ENCODE peak calls at places on chromosomes 11 and 22, in eight cellular contexts. One of them, this sample, is unnamed.

GRCh38 chr11:82523141-82523540 is 210.5 kb downstream of the FAM181B start:
- DNase-seq in fibroblast of lung: no peak
- DNase-seq in cardiac fibroblast: no peak
- DNase-seq in pancreas: no peak
- DNase-seq in foreskin fibroblast: no peak
- DNase-seq in cardiac muscle cell: no peak
- DNase-seq in Peyer's patch: no peak
- DNase-seq in keratinocyte: no peak
- DNase-seq in this sample: no peak

GRCh38 chr22:43526117-43526655 is 114.4 kb downstream of the MPPED1 start:
- DNase-seq in Peyer's patch: no peak
- DNase-seq in cardiac muscle cell: no peak
- DNase-seq in cardiac fibroblast: no peak
- DNase-seq in foreskin fibroblast: no peak
- DNase-seq in keratinocyte: no peak
- DNase-seq in fibroblast of lung: no peak
- DNase-seq in pancreas: no peak
- DNase-seq in this sample: no peak

GRCh38 chr22:48782817-48783511 is 1044.7 kb downstream of the BRD1 start:
- DNase-seq in fibroblast of lung: no peak
- DNase-seq in keratinocyte: no peak
- DNase-seq in foreskin fibroblast: no peak
- DNase-seq in cardiac fibroblast: no peak
- DNase-seq in pancreas: no peak
- DNase-seq in Peyer's patch: no peak
- DNase-seq in cardiac muscle cell: no peak
- DNase-seq in this sample: no peak

GRCh38 chr11:34988294-34989255 is 72.2 kb downstream of the PDHX start:
- DNase-seq in pancreas: no peak
- DNase-seq in cardiac fibroblast: peak
- DNase-seq in fibroblast of lung: peak
- DNase-seq in cardiac muscle cell: peak
- DNase-seq in keratinocyte: no peak
- DNase-seq in foreskin fibroblast: no peak
- DNase-seq in Peyer's patch: no peak
- DNase-seq in this sample: no peak

GRCh38 chr11:102419181-102419580 is 33.4 kb downstream of the TMEM123 start:
- DNase-seq in cardiac muscle cell: no peak
- DNase-seq in keratinocyte: no peak
- DNase-seq in fibroblast of lung: no peak
- DNase-seq in pancreas: no peak
- DNase-seq in Peyer's patch: no peak
- DNase-seq in cardiac fibroblast: no peak
- DNase-seq in foreskin fibroblast: no peak
- DNase-seq in this sample: no peak

GRCh38 chr11:123429851-123430735 is at the start of gene GRAMD1B:
- DNase-seq in Peyer's patch: peak
- DNase-seq in cardiac muscle cell: peak
- DNase-seq in pancreas: peak
- DNase-seq in cardiac fibroblast: peak
- DNase-seq in foreskin fibroblast: peak
- DNase-seq in fibroblast of lung: peak
- DNase-seq in keratinocyte: no peak
- DNase-seq in this sample: no peak

GRCh38 chr11:132610216-132610615 is 922.1 kb downstream of the OPCML start:
- DNase-seq in foreskin fibroblast: no peak
- DNase-seq in Peyer's patch: no peak
- DNase-seq in cardiac fibroblast: peak
- DNase-seq in keratinocyte: no peak
- DNase-seq in fibroblast of lung: peak
- DNase-seq in cardiac muscle cell: peak
- DNase-seq in pancreas: no peak
- DNase-seq in this sample: peak

GRCh38 chr11:64331569-64332371 is 8.2 kb upstream of the CCDC88B start:
- DNase-seq in Peyer's patch: peak
- DNase-seq in cardiac muscle cell: peak
- DNase-seq in keratinocyte: peak
- DNase-seq in pancreas: peak
- DNase-seq in cardiac fibroblast: peak
- DNase-seq in fibroblast of lung: peak
- DNase-seq in foreskin fibroblast: peak
- DNase-seq in this sample: peak

GRCh38 chr11:126834149-126834548 is 166.4 kb downstream of the KIRREL3 start:
- DNase-seq in fibroblast of lung: peak
- DNase-seq in foreskin fibroblast: peak
- DNase-seq in keratinocyte: no peak
- DNase-seq in cardiac fibroblast: peak
- DNase-seq in cardiac muscle cell: peak
- DNase-seq in Peyer's patch: no peak
- DNase-seq in pancreas: no peak
- DNase-seq in this sample: no peak

GRCh38 chr11:15663778-15664218 is 549.1 kb downstream of the INSC start:
- DNase-seq in pancreas: no peak
- DNase-seq in foreskin fibroblast: no peak
- DNase-seq in fibroblast of lung: no peak
- DNase-seq in keratinocyte: no peak
- DNase-seq in cardiac muscle cell: no peak
- DNase-seq in cardiac fibroblast: no peak
- DNase-seq in Peyer's patch: no peak
- DNase-seq in this sample: peak

GRCh38 chr11:131871061-131871460 is 500.6 kb downstream of the NTM start:
- DNase-seq in keratinocyte: no peak
- DNase-seq in cardiac fibroblast: no peak
- DNase-seq in pancreas: no peak
- DNase-seq in fibroblast of lung: no peak
- DNase-seq in foreskin fibroblast: no peak
- DNase-seq in cardiac muscle cell: no peak
- DNase-seq in Peyer's patch: no peak
- DNase-seq in this sample: no peak

GRCh38 chr22:36486619-36487384 is 5.4 kb upstream of the TXN2 start:
- DNase-seq in pancreas: no peak
- DNase-seq in Peyer's patch: peak
- DNase-seq in fibroblast of lung: peak
- DNase-seq in cardiac muscle cell: peak
- DNase-seq in keratinocyte: no peak
- DNase-seq in foreskin fibroblast: no peak
- DNase-seq in cardiac fibroblast: peak
- DNase-seq in this sample: peak

GRCh38 chr22:46561435-46561905 is 24.1 kb upstream of the CELSR1 start:
- DNase-seq in foreskin fibroblast: no peak
- DNase-seq in cardiac fibroblast: no peak
- DNase-seq in fibroblast of lung: no peak
- DNase-seq in pancreas: no peak
- DNase-seq in cardiac muscle cell: no peak
- DNase-seq in Peyer's patch: no peak
- DNase-seq in keratinocyte: no peak
- DNase-seq in this sample: peak

GRCh38 chr11:88174627-88175003 is 628 bp downstream of the RAB38 start:
- DNase-seq in pancreas: peak
- DNase-seq in fibroblast of lung: peak
- DNase-seq in cardiac fibroblast: peak
- DNase-seq in Peyer's patch: peak
- DNase-seq in cardiac muscle cell: peak
- DNase-seq in keratinocyte: no peak
- DNase-seq in foreskin fibroblast: peak
- DNase-seq in this sample: peak

GRCh38 chr11:122661182-122661945 is 5.8 kb downstream of the UBASH3B start:
- DNase-seq in keratinocyte: peak
- DNase-seq in cardiac muscle cell: no peak
- DNase-seq in Peyer's patch: no peak
- DNase-seq in pancreas: no peak
- DNase-seq in cardiac fibroblast: no peak
- DNase-seq in foreskin fibroblast: peak
- DNase-seq in fibroblast of lung: no peak
- DNase-seq in this sample: peak

DNA sequence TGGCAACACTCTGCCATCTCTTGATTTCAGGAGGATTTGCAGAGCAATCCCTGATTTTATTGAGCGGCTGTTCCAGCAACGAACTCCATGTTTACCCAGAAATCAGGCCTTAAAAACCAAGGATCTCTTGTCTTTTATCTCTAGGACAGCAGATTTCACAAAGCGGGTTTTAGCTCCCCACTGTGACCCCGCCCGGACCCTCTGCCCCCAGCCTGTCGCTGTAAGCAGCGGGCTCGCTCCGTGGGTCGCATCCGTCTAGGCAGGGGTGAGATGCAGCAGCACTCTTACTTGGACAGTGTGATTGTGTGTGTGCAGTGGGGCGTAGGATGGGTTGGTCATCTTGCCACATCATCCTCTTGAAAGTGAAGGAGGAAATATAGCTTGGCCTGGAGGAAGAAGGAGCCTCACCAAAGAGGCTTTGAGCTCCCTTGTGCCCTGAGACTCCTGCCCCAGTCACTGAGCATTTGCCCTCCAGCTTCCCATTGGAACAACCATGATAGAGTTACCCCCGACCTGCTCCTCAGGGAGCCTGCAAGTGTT is 189.1 kb upstream of the TBCEL start:
- DNase-seq in fibroblast of lung: no peak
- DNase-seq in foreskin fibroblast: no peak
- DNase-seq in pancreas: no peak
- DNase-seq in keratinocyte: no peak
- DNase-seq in cardiac fibroblast: no peak
- DNase-seq in Peyer's patch: no peak
- DNase-seq in cardiac muscle cell: no peak
- DNase-seq in this sample: no peak
- TF ChIP-seq CTCF in fibroblast of lung: no peak
- TF ChIP-seq CTCF in foreskin fibroblast: no peak
- TF ChIP-seq CTCF in pancreas: no peak
- TF ChIP-seq CTCF in keratinocyte: no peak
- TF ChIP-seq CTCF in cardiac fibroblast: no peak
- TF ChIP-seq CTCF in Peyer's patch: no peak
- TF ChIP-seq CTCF in cardiac muscle cell: no peak
- TF ChIP-seq CTCF in this sample: no peak

GRCh38 chr11:69948256-69949141 is 129.3 kb upstream of the FGF3 start:
- DNase-seq in pancreas: no peak
- DNase-seq in fibroblast of lung: peak
- DNase-seq in cardiac muscle cell: no peak
- DNase-seq in foreskin fibroblast: peak
- DNase-seq in cardiac fibroblast: peak
- DNase-seq in Peyer's patch: peak
- DNase-seq in keratinocyte: peak
- DNase-seq in this sample: peak

GRCh38 chr11:69949327-69949726 is 128.8 kb upstream of the ANO1 start:
- DNase-seq in cardiac fibroblast: peak
- DNase-seq in cardiac muscle cell: peak
- DNase-seq in foreskin fibroblast: peak
- DNase-seq in fibroblast of lung: peak
- DNase-seq in pancreas: no peak
- DNase-seq in keratinocyte: peak
- DNase-seq in Peyer's patch: peak
- DNase-seq in this sample: peak

GRCh38 chr11:69950621-69951020 is 127.5 kb upstream of the ANO1 start:
- DNase-seq in foreskin fibroblast: no peak
- DNase-seq in pancreas: no peak
- DNase-seq in Peyer's patch: no peak
- DNase-seq in keratinocyte: no peak
- DNase-seq in cardiac fibroblast: no peak
- DNase-seq in cardiac muscle cell: no peak
- DNase-seq in fibroblast of lung: no peak
- DNase-seq in this sample: no peak

GRCh38 chr11:69951821-69952590 is 126.1 kb upstream of the ANO1 start:
- DNase-seq in keratinocyte: no peak
- DNase-seq in Peyer's patch: no peak
- DNase-seq in pancreas: no peak
- DNase-seq in cardiac fibroblast: no peak
- DNase-seq in cardiac muscle cell: no peak
- DNase-seq in fibroblast of lung: no peak
- DNase-seq in foreskin fibroblast: no peak
- DNase-seq in this sample: no peak

DNA sequence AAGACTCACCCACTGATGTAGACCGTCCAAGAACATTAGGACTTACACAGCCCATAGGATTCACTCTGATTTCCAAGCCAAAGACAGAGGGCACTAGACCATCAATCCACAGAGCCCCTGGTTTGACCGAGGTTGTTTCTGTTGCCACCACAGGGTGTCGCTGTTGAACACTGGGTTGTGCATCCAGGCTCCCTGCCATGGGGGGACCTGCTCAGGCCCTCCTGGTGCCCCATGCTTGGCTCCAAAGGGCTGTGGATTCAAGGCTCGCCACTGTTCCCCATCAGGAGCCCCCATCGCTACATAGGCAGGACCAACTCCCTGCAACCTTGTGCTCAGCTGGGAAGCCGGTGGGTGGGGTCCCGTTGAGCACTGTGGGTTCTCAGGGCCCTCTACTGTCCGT is 128.0 kb upstream of the ANO1 start:
- DNase-seq in fibroblast of lung: peak
- DNase-seq in pancreas: no peak
- DNase-seq in cardiac muscle cell: no peak
- DNase-seq in keratinocyte: no peak
- DNase-seq in foreskin fibroblast: no peak
- DNase-seq in Peyer's patch: no peak
- DNase-seq in cardiac fibroblast: peak
- DNase-seq in this sample: peak
- TF ChIP-seq CTCF in fibroblast of lung: peak
- TF ChIP-seq CTCF in pancreas: no peak
- TF ChIP-seq CTCF in cardiac muscle cell: peak
- TF ChIP-seq CTCF in keratinocyte: peak
- TF ChIP-seq CTCF in foreskin fibroblast: peak
- TF ChIP-seq CTCF in Peyer's patch: no peak
- TF ChIP-seq CTCF in cardiac fibroblast: peak
- TF ChIP-seq CTCF in this sample: peak

GRCh38 chr22:29816980-29817379 is 21.1 kb downstream of the ASCC2 start:
- DNase-seq in keratinocyte: peak
- DNase-seq in pancreas: no peak
- DNase-seq in cardiac muscle cell: no peak
- DNase-seq in fibroblast of lung: no peak
- DNase-seq in cardiac fibroblast: no peak
- DNase-seq in Peyer's patch: no peak
- DNase-seq in foreskin fibroblast: no peak
- DNase-seq in this sample: no peak
- TF ChIP-seq CTCF in keratinocyte: no peak
- TF ChIP-seq CTCF in pancreas: no peak
- TF ChIP-seq CTCF in cardiac muscle cell: no peak
- TF ChIP-seq CTCF in fibroblast of lung: no peak
- TF ChIP-seq CTCF in cardiac fibroblast: no peak
- TF ChIP-seq CTCF in Peyer's patch: no peak
- TF ChIP-seq CTCF in foreskin fibroblast: no peak
- TF ChIP-seq CTCF in this sample: no peak

DNA sequence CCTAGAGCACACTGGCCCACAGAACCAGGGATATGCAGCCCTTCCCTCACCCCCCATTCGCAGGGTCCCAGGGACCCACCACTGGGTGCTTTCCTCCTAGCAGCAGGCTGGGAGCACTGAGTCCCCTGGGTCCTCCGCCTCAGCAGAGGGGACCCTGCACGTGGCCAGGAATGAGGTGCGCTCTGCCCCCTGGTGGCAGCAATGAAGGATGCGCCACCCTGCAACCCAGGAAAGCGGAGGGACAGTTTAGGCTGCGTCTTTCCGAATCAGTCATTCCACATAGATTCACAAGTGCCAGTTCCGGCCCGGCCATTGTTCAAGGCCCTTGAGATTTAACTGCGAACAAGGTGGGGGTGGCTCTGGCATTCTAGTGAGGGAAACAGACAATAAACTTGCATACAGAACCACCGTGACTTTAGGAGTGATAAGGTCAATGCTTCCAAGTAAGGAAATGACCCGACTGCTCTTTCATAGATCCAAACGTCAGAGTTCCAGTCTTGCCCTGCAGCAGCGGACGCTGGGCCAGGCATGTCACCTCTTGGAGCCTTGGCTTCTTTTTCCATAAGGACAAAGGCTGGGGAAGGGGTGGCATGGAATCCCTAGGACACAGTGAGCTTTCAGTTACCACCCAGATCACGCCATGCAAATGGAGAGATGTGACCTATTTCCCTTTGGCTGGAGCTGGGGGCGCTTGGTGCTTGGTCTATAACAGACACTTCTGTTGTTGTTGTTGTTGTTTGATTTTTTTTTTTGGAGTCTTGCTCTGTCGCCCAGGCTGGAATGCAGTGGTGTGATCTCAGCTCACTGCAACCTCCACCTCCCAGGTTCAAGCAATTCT is 7.7 kb downstream of the RIN1 start:
- DNase-seq in fibroblast of lung: peak
- DNase-seq in pancreas: peak
- DNase-seq in keratinocyte: no peak
- DNase-seq in cardiac fibroblast: peak
- DNase-seq in foreskin fibroblast: peak
- DNase-seq in Peyer's patch: peak
- DNase-seq in cardiac muscle cell: peak
- DNase-seq in this sample: peak
- TF ChIP-seq CTCF in fibroblast of lung: peak
- TF ChIP-seq CTCF in pancreas: peak
- TF ChIP-seq CTCF in keratinocyte: peak
- TF ChIP-seq CTCF in cardiac fibroblast: peak
- TF ChIP-seq CTCF in foreskin fibroblast: peak
- TF ChIP-seq CTCF in Peyer's patch: peak
- TF ChIP-seq CTCF in cardiac muscle cell: peak
- TF ChIP-seq CTCF in this sample: peak